ENCODE peak calls at places on chromosomes 11 and 22, in nine cellular contexts. L, U, T, D, V, O, S, M and Y are unnamed samples.

GRCh38 chr11:45894555-45895247 is 9.2 kb downstream of the MAPK8IP1 start:
- DNase-seq in S (no peak), V (no peak), M (no peak), D (no peak), L (no peak), T (no peak), U (no peak), O (no peak), Y (no peak)

GRCh38 chr11:119126675-119127268 is 5.4 kb downstream of the HINFP start:
- DNase-seq in L (no peak), S (no peak), V (no peak), U (no peak), D (no peak), T (no peak), O (no peak), M (no peak), Y (no peak)

GRCh38 chr11:44047931-44048431 is at the start of gene ACCSL:
- DNase-seq in L (no peak), D (no peak), T (no peak), U (no peak), O (no peak), V (no peak), M (no peak), S (no peak), Y (no peak)

GRCh38 chr11:62611705-62612365 is 740 bp downstream of the EML3 start:
- DNase-seq in M (no peak), O (peak), S (peak), L (peak), U (peak), V (peak), D (no peak), T (no peak), Y (peak)

GRCh38 chr11:67419330-67420049 is 4.0 kb downstream of the CARNS1 start:
- DNase-seq in L (no peak), O (no peak), T (no peak), U (no peak), V (no peak), S (no peak), D (no peak), M (no peak), Y (no peak)

GRCh38 chr22:25447689-25448434 is 116.6 kb upstream of the GRK3 start:
- DNase-seq in L (peak), M (peak), S (peak), O (peak), V (peak), U (peak), T (peak), D (peak), Y (peak)

GRCh38 chr22:30541979-30542810 is 4.3 kb downstream of the SEC14L6 start:
- DNase-seq in T (no peak), O (peak), V (no peak), D (no peak), M (no peak), L (peak), U (no peak), S (no peak), Y (no peak)

GRCh38 chr11:34721646-34722045 is 100.8 kb downstream of the EHF start:
- DNase-seq in L (no peak), D (no peak), M (no peak), U (no peak), O (no peak), V (no peak), S (peak), T (peak), Y (no peak)

GRCh38 chr11:81071641-81072040 is 1630.8 kb upstream of the TENM4 start:
- DNase-seq in D (no peak), S (peak), V (no peak), U (no peak), O (no peak), T (no peak), L (no peak), M (no peak), Y (no peak)

GRCh38 chr22:23609983-23610781 is 21.9 kb downstream of the DRICH1 start:
- DNase-seq in T (no peak), O (no peak), M (no peak), U (no peak), S (no peak), V (no peak), D (no peak), L (no peak), Y (no peak)

GRCh38 chr22:49918911-49919881 is 762 bp downstream of the CRELD2 start:
- DNase-seq in M (no peak), V (no peak), L (peak), S (no peak), O (no peak), T (no peak), U (no peak), D (no peak), Y (no peak)

GRCh38 chr11:114822038-114822437 is 143.7 kb downstream of the NXPE2 start:
- DNase-seq in V (no peak), O (no peak), D (no peak), S (no peak), T (no peak), U (no peak), M (no peak), L (no peak), Y (no peak)

GRCh38 chr11:122440783-122441701 is 214.5 kb upstream of the UBASH3B start:
- DNase-seq in T (no peak), S (no peak), U (peak), V (no peak), M (peak), O (no peak), L (peak), D (peak), Y (peak)

GRCh38 chr11:71076021-71076420 is 176.4 kb downstream of the SHANK2 start:
- DNase-seq in M (no peak), U (no peak), O (no peak), S (no peak), T (no peak), V (no peak), L (no peak), D (no peak), Y (no peak)

GRCh38 chr11:36041988-36042606 is 98.2 kb downstream of the LDLRAD3 start:
- DNase-seq in O (no peak), L (no peak), U (no peak), D (no peak), V (no peak), S (no peak), T (no peak), M (no peak), Y (no peak)

GRCh38 chr22:46763051-46763705 is 728 bp downstream of the TBC1D22A start:
- DNase-seq in V (peak), D (no peak), L (no peak), M (no peak), S (no peak), O (no peak), U (peak), T (peak), Y (no peak)

GRCh38 chr11:63999349-64000025 is 13.2 kb downstream of the OTUB1 start:
- DNase-seq in U (no peak), M (no peak), V (peak), L (peak), D (no peak), T (no peak), S (peak), O (no peak), Y (no peak)
- H3K4me3 ChIP-seq in U (peak), M (peak), V (peak), L (peak), D (no peak), T (no peak), S (peak), O (no peak), Y (no peak)

GRCh38 chr11:124923296-124923695 is 4.2 kb downstream of the HEPN1 start:
- DNase-seq in L (no peak), T (no peak), V (no peak), S (no peak), O (no peak), U (no peak), M (no peak), D (no peak), Y (no peak)

GRCh38 chr11:124934862-124935547 is 842 bp downstream of the HEPACAM start:
- DNase-seq in L (no peak), D (no peak), U (no peak), S (peak), T (no peak), M (no peak), V (no peak), O (no peak), Y (no peak)

GRCh38 chr11:124930799-124931198 is 5.0 kb downstream of the HEPACAM start:
- DNase-seq in D (no peak), S (no peak), O (no peak), L (no peak), T (peak), V (no peak), M (no peak), U (no peak), Y (no peak)

DNA sequence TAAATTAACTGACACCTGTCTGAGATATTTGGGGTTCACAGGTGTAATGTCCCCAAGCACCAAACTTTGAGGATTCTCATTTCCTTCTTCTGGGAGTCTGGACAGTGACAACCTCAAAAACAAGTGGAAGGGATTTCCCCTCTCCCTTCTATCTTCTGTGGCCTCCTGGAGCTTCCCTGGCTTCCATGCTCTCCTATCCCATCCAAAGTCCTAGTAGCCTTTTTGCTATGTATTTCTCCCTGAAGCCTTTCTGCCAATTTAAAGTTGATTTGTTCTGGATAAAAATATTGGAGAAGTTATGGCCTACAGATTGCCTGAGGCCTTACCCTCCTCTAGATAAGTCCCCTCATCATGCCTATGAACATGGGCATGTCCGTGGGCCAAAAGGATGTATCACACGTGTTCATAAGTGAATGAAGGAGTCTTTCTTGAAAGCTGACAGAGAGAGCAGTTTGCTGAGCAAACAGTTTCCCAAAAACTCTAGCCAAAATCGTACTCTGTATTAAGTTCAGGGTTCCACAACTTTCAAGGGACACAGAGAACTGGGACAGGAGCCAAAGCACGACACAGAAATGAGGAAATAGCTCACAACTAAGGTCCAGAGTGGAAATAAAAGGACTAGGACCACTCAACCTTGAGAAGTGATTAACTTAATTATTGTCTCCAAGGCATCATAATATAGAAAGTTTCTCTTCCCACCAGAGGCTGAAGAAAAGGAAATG is 6.7 kb downstream of the HEPACAM start:
- DNase-seq in M (no peak), L (no peak), S (no peak), U (no peak), V (no peak), D (no peak), T (no peak), O (no peak), Y (no peak)
- H3K27ac ChIP-seq in M (no peak), L (no peak), S (no peak), U (no peak), V (no peak), D (peak), T (no peak), O (no peak), Y (peak)

DNA sequence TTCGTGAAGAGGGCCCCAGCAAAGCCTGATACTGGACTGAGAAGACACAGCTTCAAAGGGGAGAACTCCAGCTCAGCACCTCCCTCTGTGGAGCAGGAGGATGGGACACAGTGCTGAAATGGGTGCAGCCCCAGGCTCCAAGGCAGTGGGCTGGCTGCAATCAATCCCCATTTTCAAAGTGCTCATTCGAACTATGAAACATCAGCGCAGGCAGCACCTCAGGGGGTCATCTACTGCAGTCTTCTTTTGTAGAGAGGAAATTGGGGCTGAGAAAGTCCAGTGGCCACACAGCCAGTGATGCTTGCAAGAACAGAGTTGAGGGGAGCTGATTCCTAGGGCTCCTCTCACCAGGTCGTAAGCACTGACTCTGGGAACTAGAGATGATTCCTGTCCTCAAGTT is 25.1 kb downstream of the OPCML start:
- DNase-seq in D (no peak), O (no peak), L (no peak), U (no peak), S (no peak), T (no peak), M (no peak), V (no peak), Y (no peak)
- H3K4me3 ChIP-seq in D (no peak), O (no peak), L (no peak), U (no peak), S (no peak), T (no peak), M (no peak), V (no peak), Y (no peak)

GRCh38 chr11:94795799-94796580 is 27.8 kb downstream of the AMOTL1 start:
- DNase-seq in L (no peak), T (no peak), O (no peak), D (no peak), U (no peak), V (no peak), S (no peak), M (no peak), Y (no peak)
- H3K27ac ChIP-seq in L (no peak), T (no peak), O (no peak), D (peak), U (no peak), V (no peak), S (no peak), M (no peak), Y (no peak)

GRCh38 chr11:128692750-128693578 is 908 bp upstream of the FLI1 start:
- DNase-seq in S (peak), U (peak), M (no peak), V (peak), L (no peak), T (peak), D (peak), O (no peak), Y (no peak)

GRCh38 chr11:128690746-128691091 is 3.2 kb upstream of the FLI1 start:
- DNase-seq in U (peak), V (no peak), T (no peak), L (no peak), S (no peak), D (no peak), O (no peak), M (no peak), Y (no peak)

GRCh38 chr11:128689946-128690745 is 3.7 kb upstream of the FLI1 start:
- DNase-seq in L (no peak), M (no peak), V (no peak), D (peak), S (no peak), U (peak), T (no peak), O (no peak), Y (no peak)

GRCh38 chr11:128689586-128689945 is 4.3 kb upstream of the FLI1 start:
- DNase-seq in L (no peak), U (no peak), M (no peak), T (no peak), S (no peak), V (no peak), O (no peak), D (peak), Y (no peak)

GRCh38 chr11:128691802-128692749 is 1.8 kb upstream of the FLI1 start:
- DNase-seq in D (no peak), O (no peak), T (no peak), S (no peak), L (no peak), M (no peak), U (no peak), V (no peak), Y (no peak)
- H3K4me3 ChIP-seq in D (peak), O (peak), T (peak), S (no peak), L (peak), M (no peak), U (peak), V (peak), Y (peak)

DNA sequence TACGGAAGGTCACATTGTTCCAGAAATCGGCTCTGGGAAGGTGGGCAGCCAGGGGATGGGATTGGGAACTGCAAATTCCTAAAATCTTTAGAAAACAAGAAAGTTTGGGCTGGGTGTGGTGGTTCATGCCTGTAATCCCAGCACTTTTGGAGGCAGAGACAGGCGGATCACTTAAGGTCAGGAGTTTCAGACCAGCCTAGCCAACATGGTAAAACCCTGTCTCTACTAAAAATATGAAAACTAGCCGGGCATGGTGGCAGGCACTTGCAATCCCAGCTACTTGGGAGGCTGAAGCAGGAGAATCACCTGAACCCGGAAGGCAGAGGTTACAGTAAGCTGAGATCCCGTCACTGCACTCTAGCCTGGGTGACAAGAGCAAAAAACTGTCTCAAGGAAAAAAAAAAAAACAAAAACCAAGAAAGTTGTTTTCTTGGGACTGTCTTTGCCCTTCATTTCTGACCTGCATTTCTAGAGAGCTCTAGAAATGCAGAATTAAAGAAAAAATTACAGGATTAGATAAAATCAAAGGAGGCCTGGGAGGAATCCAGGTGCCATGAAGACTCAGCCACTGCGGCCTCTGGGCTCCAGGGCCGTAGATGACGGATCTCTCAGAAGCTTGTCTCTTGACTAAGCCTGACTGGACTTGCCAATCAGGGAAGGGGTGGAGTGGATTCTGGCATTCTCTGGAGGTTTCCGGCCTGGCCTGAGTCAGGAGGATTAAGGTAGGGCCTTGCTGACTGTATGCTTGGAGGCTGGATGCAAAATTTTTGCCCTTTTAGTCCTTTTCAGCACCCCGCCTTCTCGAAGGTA is 5.3 kb upstream of the MALAT1 start:
- DNase-seq in M (no peak), V (peak), S (peak), D (peak), L (peak), U (peak), T (no peak), O (peak), Y (no peak)
- H3K27ac ChIP-seq in M (no peak), V (peak), S (peak), D (peak), L (peak), U (peak), T (no peak), O (peak), Y (peak)